ENCODE peak calls at places on chromosomes 12 and 14, in eight cellular contexts. B is uterus, M is right atrium auricular region, S is A549, W is thyroid gland, Y is pancreas, H is type B pancreatic cell, I is endothelial cell. D is an unnamed sample.

GRCh38 chr12:51421266-51421884 is 3.3 kb upstream of the SLC4A8 start:
- DNase-seq in W (peak; percentile 19), H (no peak), M (no peak), S (peak; percentile 76), Y (peak; percentile 49), I (peak; percentile 73), B (no peak), D (peak; percentile 54)

GRCh38 chr12:106954462-106955376 is 988 bp upstream of the TMEM263 start:
- DNase-seq in H (no peak), W (peak; percentile 45), M (peak; percentile 59), Y (peak; percentile 36), B (peak; percentile 55), I (peak; percentile 21), S (no peak), D (no peak)

GRCh38 chr14:96038920-96039632 is at the start of gene C14orf132:
- DNase-seq in W (peak; percentile 61), Y (peak; percentile 62), I (peak; percentile 57), S (peak; percentile 30), M (peak; percentile 73), H (peak; percentile 80), B (peak; percentile 78), D (peak; percentile 50)

GRCh38 chr14:96585672-96586013 is 83.5 kb downstream of the PAPOLA start:
- DNase-seq in H (no peak), S (no peak), W (no peak), I (no peak), B (no peak), Y (no peak), M (no peak), D (no peak)

GRCh38 chr12:40474630-40475029 is 217.6 kb upstream of the CNTN1 start:
- DNase-seq in H (no peak), W (no peak), I (no peak), S (no peak), M (no peak), B (no peak), Y (no peak), D (no peak)

GRCh38 chr14:20568393-20568792 is 7.5 kb upstream of the RNASE9 start:
- DNase-seq in I (no peak), S (no peak), Y (no peak), M (no peak), H (no peak), B (no peak), W (no peak), D (no peak)

GRCh38 chr12:78931466-78931990 is 67.0 kb downstream of the SYT1 start:
- DNase-seq in W (no peak), M (no peak), I (no peak), B (no peak), H (no peak), Y (no peak), S (no peak), D (no peak)

GRCh38 chr12:101107032-101107763 is 102.8 kb downstream of the SLC5A8 start:
- DNase-seq in I (no peak), Y (no peak), S (no peak), M (no peak), H (no peak), B (no peak), W (no peak), D (no peak)

GRCh38 chr12:30870491-30871265 is 55.9 kb upstream of the TSPAN11 start:
- DNase-seq in I (no peak), W (no peak), M (peak; percentile 28), H (no peak), B (no peak), S (no peak), Y (no peak), D (no peak)

GRCh38 chr14:61551419-61551818 is 143.9 kb upstream of the HIF1A start:
- DNase-seq in S (no peak), M (no peak), Y (no peak), B (no peak), I (no peak), W (no peak), H (no peak), D (no peak)

GRCh38 chr12:11862794-11863193 is 207.9 kb upstream of the BCL2L14 start:
- DNase-seq in W (peak; percentile 78), M (no peak), Y (peak; percentile 33), S (no peak), H (no peak), B (peak; percentile 61), I (no peak), D (no peak)

GRCh38 chr14:103724116-103724515 is 8.5 kb downstream of the ZFYVE21 start:
- DNase-seq in I (no peak), W (no peak), S (no peak), Y (peak; percentile 79), H (no peak), B (peak; percentile 63), M (peak; percentile 80), D (no peak)

GRCh38 chr12:94109154-94109553 is 39.2 kb upstream of the PLXNC1 start:
- DNase-seq in Y (no peak), I (no peak), W (no peak), B (no peak), H (no peak), M (no peak), S (no peak), D (no peak)

GRCh38 chr12:108523365-108523764 is 8.3 kb downstream of the FICD start:
- DNase-seq in M (no peak), Y (no peak), S (no peak), H (no peak), I (no peak), B (no peak), W (no peak), D (no peak)

GRCh38 chr14:27012641-27013040 is 414.8 kb upstream of the NOVA1 start:
- DNase-seq in S (no peak), Y (no peak), H (no peak), M (no peak), I (no peak), W (no peak), B (no peak), D (no peak)

GRCh38 chr12:107903377-107904061 is 129.0 kb downstream of the ASCL4 start:
- DNase-seq in W (peak; percentile 81), B (no peak), M (no peak), I (peak; percentile 46), H (peak; percentile 76), S (peak; percentile 61), Y (peak; percentile 64), D (peak; percentile 67)

DNA sequence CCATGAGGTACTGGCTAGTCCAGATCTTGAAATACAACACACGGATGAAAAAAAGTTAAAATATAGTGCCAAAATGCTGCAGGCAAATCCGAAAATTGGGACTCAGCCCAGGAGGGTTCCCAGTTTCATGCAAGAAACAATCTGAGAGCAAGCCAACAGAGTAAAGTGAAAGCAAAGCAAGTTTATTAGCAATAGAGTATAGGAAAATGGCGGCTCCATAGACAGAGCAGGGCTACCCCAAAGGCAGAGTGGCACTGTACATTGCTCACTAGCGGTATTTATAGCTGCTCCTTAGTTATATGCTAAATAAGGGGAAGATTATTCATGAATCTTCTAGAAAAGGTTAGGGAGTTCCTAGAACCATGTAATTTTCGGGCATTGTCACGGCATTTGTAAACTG is 29.2 kb downstream of the RECQL start:
- DNase-seq in M (no peak), Y (no peak), W (no peak), S (no peak), B (no peak), I (no peak), H (no peak), D (no peak)
- TF ChIP-seq CTCF in M (no peak), Y (no peak), W (no peak), S (no peak), B (no peak), I (no peak), H (no peak), D (no peak)

DNA sequence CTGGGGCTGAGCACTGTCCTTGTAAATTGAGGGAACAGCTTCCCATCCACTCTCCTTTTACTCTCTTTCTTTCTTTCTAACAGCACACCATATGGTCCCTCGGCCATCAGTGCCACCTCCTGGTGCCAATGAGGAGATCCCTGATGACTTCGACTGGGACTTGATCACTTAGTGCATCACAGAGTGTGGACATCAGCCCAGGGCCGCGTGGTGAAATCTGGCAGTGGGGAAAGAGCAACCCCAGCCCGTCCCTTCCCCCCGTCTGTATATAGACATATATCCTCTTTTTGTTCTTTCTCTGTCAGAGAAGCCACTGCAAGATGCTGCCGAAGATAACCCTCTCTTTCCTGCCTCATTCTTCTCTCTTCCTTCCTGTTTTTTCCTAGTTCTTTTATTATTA is 13.5 kb downstream of the C3AR1 start:
- DNase-seq in Y (no peak), W (no peak), S (no peak), H (no peak), B (no peak), M (peak; percentile 79), I (no peak), D (no peak)
- TF ChIP-seq CTCF in Y (no peak), W (no peak), S (no peak), H (no peak), B (no peak), M (no peak), I (no peak), D (no peak)

GRCh38 chr12:122503783-122504590 is 3.3 kb upstream of the ZCCHC8 start:
- DNase-seq in W (no peak), S (no peak), M (no peak), H (no peak), Y (no peak), B (no peak), I (no peak), D (no peak)

GRCh38 chr12:122508163-122508562 is 7.4 kb upstream of the ZCCHC8 start:
- DNase-seq in B (no peak), M (no peak), S (no peak), H (no peak), Y (no peak), W (no peak), I (no peak), D (no peak)

GRCh38 chr12:122503147-122503751 is 2.5 kb upstream of the ZCCHC8 start:
- DNase-seq in B (no peak), H (no peak), W (no peak), I (no peak), Y (no peak), S (no peak), M (no peak), D (no peak)

GRCh38 chr12:122505419-122506051 is 4.8 kb upstream of the ZCCHC8 start:
- DNase-seq in M (no peak), B (no peak), I (no peak), H (no peak), Y (no peak), S (no peak), W (no peak), D (no peak)

GRCh38 chr12:122506393-122506938 is 5.7 kb upstream of the ZCCHC8 start:
- DNase-seq in Y (no peak), W (no peak), B (no peak), I (no peak), S (no peak), M (no peak), H (no peak), D (no peak)
- TF ChIP-seq CTCF in Y (no peak), W (no peak), B (no peak), I (no peak), S (no peak), M (no peak), H (no peak), D (no peak)

DNA sequence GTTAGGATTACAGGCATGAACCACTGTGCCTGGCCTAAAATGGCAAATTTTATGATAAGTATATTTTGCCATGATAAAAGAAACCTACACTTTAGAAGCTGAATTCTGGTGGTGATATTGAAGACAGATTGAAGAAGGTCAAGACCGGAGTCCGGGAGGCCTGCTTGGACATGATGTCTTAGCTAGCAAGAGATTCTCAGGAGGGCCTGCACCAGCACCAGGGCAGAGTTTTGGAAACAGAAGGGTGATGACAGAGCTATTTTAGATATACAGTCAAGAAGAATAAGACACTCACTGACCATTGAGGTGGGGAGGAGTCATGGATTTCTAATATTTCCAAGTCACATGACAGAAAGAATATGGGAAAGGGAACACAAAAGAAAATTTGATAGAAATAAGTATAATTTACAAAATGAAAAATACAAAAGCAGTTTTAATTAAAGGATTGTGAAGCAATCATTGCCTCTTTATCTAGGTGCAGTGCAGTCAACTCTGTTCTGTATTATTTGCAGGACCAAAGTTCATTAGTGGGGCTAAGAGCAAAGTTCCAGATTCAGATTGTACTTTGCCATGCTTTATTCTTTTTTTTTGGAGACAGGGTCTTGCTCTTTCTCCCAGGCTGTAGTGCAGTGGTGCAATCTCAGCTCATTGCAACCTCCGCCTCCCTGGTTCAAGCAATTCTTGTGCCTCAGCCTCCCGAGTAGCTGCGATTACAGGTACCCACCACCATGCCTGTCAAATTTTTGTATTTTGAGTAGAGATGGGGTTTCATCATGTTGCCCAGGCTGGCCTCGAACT is 9.3 kb upstream of the PPP4R3A start:
- DNase-seq in W (no peak), Y (no peak), I (no peak), M (no peak), H (no peak), S (no peak), B (no peak), D (no peak)
- TF ChIP-seq CTCF in W (no peak), Y (no peak), I (no peak), M (no peak), H (no peak), S (no peak), B (no peak), D (no peak)

D was measured in Calu3.